ENCODE peak calls at places on chromosomes 4 and X, in four cellular contexts. One of them, this sample, is unnamed.

GRCh38 chrX:149829751-149830191 is 48.0 kb downstream of the MAGEA9 start:
- DNase-seq in tibial artery: no peak
- DNase-seq in choroid plexus epithelial cell: peak
- DNase-seq in fibroblast of lung: peak
- DNase-seq in this sample: peak

GRCh38 chr4:165361804-165362203 is 17.0 kb upstream of the CPE start:
- DNase-seq in choroid plexus epithelial cell: no peak
- DNase-seq in tibial artery: no peak
- DNase-seq in fibroblast of lung: no peak
- DNase-seq in this sample: no peak

GRCh38 chr4:77193511-77194236 is 36.7 kb downstream of the CCNG2 start:
- DNase-seq in fibroblast of lung: no peak
- DNase-seq in tibial artery: peak
- DNase-seq in choroid plexus epithelial cell: no peak
- DNase-seq in this sample: no peak

GRCh38 chr4:17584502-17585213 is 7.7 kb downstream of the LAP3 start:
- DNase-seq in tibial artery: no peak
- DNase-seq in fibroblast of lung: no peak
- DNase-seq in choroid plexus epithelial cell: no peak
- DNase-seq in this sample: no peak

GRCh38 chrX:67604979-67605703 is 61.3 kb downstream of the AR start:
- DNase-seq in choroid plexus epithelial cell: peak
- DNase-seq in tibial artery: no peak
- DNase-seq in fibroblast of lung: peak
- DNase-seq in this sample: peak

GRCh38 chr4:70583952-70584834 is 7.9 kb upstream of the AMBN start:
- DNase-seq in choroid plexus epithelial cell: no peak
- DNase-seq in tibial artery: no peak
- DNase-seq in fibroblast of lung: no peak
- DNase-seq in this sample: no peak

GRCh38 chrX:106281383-106281782 is 113.3 kb downstream of the PWWP3B start:
- DNase-seq in fibroblast of lung: no peak
- DNase-seq in choroid plexus epithelial cell: no peak
- DNase-seq in tibial artery: no peak
- DNase-seq in this sample: no peak

GRCh38 chr4:6668391-6668790 is 25.3 kb upstream of the S100P start:
- DNase-seq in tibial artery: no peak
- DNase-seq in choroid plexus epithelial cell: peak
- DNase-seq in fibroblast of lung: no peak
- DNase-seq in this sample: peak

GRCh38 chr4:143185253-143186107 is 763 bp downstream of the USP38 start:
- DNase-seq in choroid plexus epithelial cell: peak
- DNase-seq in fibroblast of lung: peak
- DNase-seq in tibial artery: peak
- DNase-seq in this sample: peak

GRCh38 chrX:123833387-123833786 is 26.5 kb upstream of the XIAP start:
- DNase-seq in fibroblast of lung: peak
- DNase-seq in choroid plexus epithelial cell: peak
- DNase-seq in tibial artery: peak
- DNase-seq in this sample: peak

GRCh38 chrX:77085372-77085771 is 361.8 kb upstream of the FGF16 start:
- DNase-seq in fibroblast of lung: no peak
- DNase-seq in choroid plexus epithelial cell: no peak
- DNase-seq in tibial artery: no peak
- DNase-seq in this sample: no peak

GRCh38 chrX:1592128-1592862 is 891 bp downstream of the AKAP17A start:
- DNase-seq in fibroblast of lung: peak
- DNase-seq in choroid plexus epithelial cell: peak
- DNase-seq in tibial artery: no peak
- DNase-seq in this sample: peak

GRCh38 chrX:153866302-153867019 is 19.5 kb downstream of the L1CAM start:
- DNase-seq in tibial artery: no peak
- DNase-seq in fibroblast of lung: no peak
- DNase-seq in choroid plexus epithelial cell: no peak
- DNase-seq in this sample: no peak

GRCh38 chr4:101264993-101265815 is 82.1 kb downstream of the PPP3CA start:
- DNase-seq in fibroblast of lung: no peak
- DNase-seq in choroid plexus epithelial cell: no peak
- DNase-seq in tibial artery: no peak
- DNase-seq in this sample: no peak

GRCh38 chrX:102835504-102836146 is 101.4 kb upstream of the RAB40AL start:
- DNase-seq in choroid plexus epithelial cell: peak
- DNase-seq in tibial artery: no peak
- DNase-seq in fibroblast of lung: peak
- DNase-seq in this sample: peak

GRCh38 chr4:664713-665231 is 9.3 kb downstream of the ATP5ME start:
- DNase-seq in choroid plexus epithelial cell: no peak
- DNase-seq in fibroblast of lung: no peak
- DNase-seq in tibial artery: no peak
- DNase-seq in this sample: no peak

GRCh38 chrX:124362761-124363160 is 16.4 kb downstream of the SH2D1A start:
- DNase-seq in fibroblast of lung: no peak
- DNase-seq in choroid plexus epithelial cell: no peak
- DNase-seq in tibial artery: no peak
- DNase-seq in this sample: no peak

GRCh38 chrX:115584715-115585114 is 23.7 kb downstream of the PLS3 start:
- DNase-seq in fibroblast of lung: peak
- DNase-seq in tibial artery: no peak
- DNase-seq in choroid plexus epithelial cell: peak
- DNase-seq in this sample: peak

GRCh38 chrX:10769165-10769564 is 148.8 kb upstream of the MID1 start:
- DNase-seq in choroid plexus epithelial cell: peak
- DNase-seq in fibroblast of lung: peak
- DNase-seq in tibial artery: no peak
- DNase-seq in this sample: peak

GRCh38 chr4:173503330-173504180 is 26.5 kb downstream of the HAND2 start:
- DNase-seq in choroid plexus epithelial cell: no peak
- DNase-seq in tibial artery: no peak
- DNase-seq in fibroblast of lung: no peak
- DNase-seq in this sample: no peak

GRCh38 chrX:3711331-3711917 is 2.0 kb downstream of the PRKX start:
- DNase-seq in fibroblast of lung: no peak
- DNase-seq in tibial artery: peak
- DNase-seq in choroid plexus epithelial cell: no peak
- DNase-seq in this sample: no peak

GRCh38 chr4:181796502-181796901 is 446.7 kb upstream of the TENM3 start:
- DNase-seq in fibroblast of lung: peak
- DNase-seq in tibial artery: no peak
- DNase-seq in choroid plexus epithelial cell: peak
- DNase-seq in this sample: peak

GRCh38 chr4:2962614-2963184 is 507 bp downstream of the NOP14 start:
- DNase-seq in choroid plexus epithelial cell: peak
- DNase-seq in tibial artery: no peak
- DNase-seq in fibroblast of lung: peak
- DNase-seq in this sample: peak

GRCh38 chrX:13023526-13024469 is 20.6 kb downstream of the FAM9C start:
- DNase-seq in fibroblast of lung: no peak
- DNase-seq in tibial artery: no peak
- DNase-seq in choroid plexus epithelial cell: no peak
- DNase-seq in this sample: no peak

GRCh38 chrX:101550825-101551767 is 749 bp downstream of the ARMCX1 start:
- DNase-seq in choroid plexus epithelial cell: peak
- DNase-seq in tibial artery: peak
- DNase-seq in fibroblast of lung: peak
- DNase-seq in this sample: peak

GRCh38 chrX:3393168-3393567 is 46.7 kb upstream of the MXRA5 start:
- DNase-seq in tibial artery: no peak
- DNase-seq in fibroblast of lung: no peak
- DNase-seq in choroid plexus epithelial cell: peak
- DNase-seq in this sample: no peak

GRCh38 chr4:16794816-16795445 is 103.5 kb downstream of the LDB2 start:
- DNase-seq in fibroblast of lung: peak
- DNase-seq in tibial artery: peak
- DNase-seq in choroid plexus epithelial cell: peak
- DNase-seq in this sample: peak

GRCh38 chr4:177079327-177079726 is 230.3 kb upstream of the NEIL3 start:
- DNase-seq in tibial artery: no peak
- DNase-seq in choroid plexus epithelial cell: no peak
- DNase-seq in fibroblast of lung: no peak
- DNase-seq in this sample: no peak

GRCh38 chrX:153381684-153382532 is 19.2 kb downstream of the PNMA6E start:
- DNase-seq in fibroblast of lung: peak
- DNase-seq in tibial artery: no peak
- DNase-seq in choroid plexus epithelial cell: peak
- DNase-seq in this sample: peak

GRCh38 chrX:47561653-47562151 is 697 bp downstream of the ARAF start:
- DNase-seq in tibial artery: no peak
- DNase-seq in choroid plexus epithelial cell: no peak
- DNase-seq in fibroblast of lung: no peak
- DNase-seq in this sample: no peak

GRCh38 chrX:18565727-18566126 is 106.2 kb downstream of the RS1 start:
- DNase-seq in fibroblast of lung: no peak
- DNase-seq in choroid plexus epithelial cell: no peak
- DNase-seq in tibial artery: no peak
- DNase-seq in this sample: no peak

GRCh38 chrX:78452356-78452755 is 124.9 kb upstream of the CYSLTR1 start:
- DNase-seq in tibial artery: no peak
- DNase-seq in fibroblast of lung: no peak
- DNase-seq in choroid plexus epithelial cell: no peak
- DNase-seq in this sample: peak

GRCh38 chr4:94442251-94442650 is 9.5 kb upstream of the PDLIM5 start:
- DNase-seq in fibroblast of lung: no peak
- DNase-seq in choroid plexus epithelial cell: no peak
- DNase-seq in tibial artery: no peak
- DNase-seq in this sample: no peak

GRCh38 chrX:48996969-48997368 is 5.1 kb downstream of the GRIPAP1 start:
- DNase-seq in tibial artery: no peak
- DNase-seq in choroid plexus epithelial cell: no peak
- DNase-seq in fibroblast of lung: no peak
- DNase-seq in this sample: no peak

GRCh38 chr4:10019521-10020051 is 1.7 kb downstream of the SLC2A9 start:
- DNase-seq in tibial artery: no peak
- DNase-seq in fibroblast of lung: no peak
- DNase-seq in choroid plexus epithelial cell: no peak
- DNase-seq in this sample: no peak

GRCh38 chrX:106481341-106481740 is 130.4 kb upstream of the RADX start:
- DNase-seq in fibroblast of lung: peak
- DNase-seq in tibial artery: peak
- DNase-seq in choroid plexus epithelial cell: peak
- DNase-seq in this sample: peak

GRCh38 chr4:158253350-158253980 is 43.2 kb downstream of the TMEM144 start:
- DNase-seq in tibial artery: peak
- DNase-seq in fibroblast of lung: peak
- DNase-seq in choroid plexus epithelial cell: peak
- DNase-seq in this sample: peak
- H3K4me3 ChIP-seq in tibial artery: no peak
- H3K4me3 ChIP-seq in fibroblast of lung: no peak
- H3K4me3 ChIP-seq in choroid plexus epithelial cell: no peak
- H3K4me3 ChIP-seq in this sample: no peak

DNA sequence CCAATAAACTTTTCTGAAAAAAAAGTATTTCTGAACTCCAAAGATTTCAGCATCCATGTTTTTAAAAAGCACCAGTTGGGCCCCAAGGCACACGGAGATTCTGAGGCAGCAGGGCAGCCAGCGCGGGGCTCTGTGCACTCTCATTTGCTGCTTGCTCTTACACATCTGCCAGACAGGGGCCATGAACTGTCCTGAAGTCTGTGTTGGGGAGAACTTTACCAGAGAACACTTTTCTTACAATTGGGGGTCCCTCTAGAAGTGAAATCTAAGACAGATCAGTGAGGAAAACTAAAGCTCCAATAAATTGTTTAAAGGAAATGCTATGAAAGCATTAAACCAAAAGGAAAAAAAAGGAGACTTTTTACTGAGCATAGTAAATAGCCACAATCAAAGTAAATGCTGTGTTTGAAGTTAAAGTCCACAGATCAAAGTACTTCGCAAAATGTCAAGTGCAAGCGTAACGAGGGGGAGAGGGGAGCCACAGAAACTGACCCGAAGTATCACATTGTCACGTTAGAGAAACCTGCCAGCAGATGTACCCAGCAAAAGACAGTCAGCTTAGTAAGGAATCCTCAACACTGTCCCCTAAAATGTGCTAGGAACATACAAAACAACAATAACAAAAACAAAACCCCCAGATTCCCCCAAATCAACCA is 37.8 kb downstream of the SORBS2 start:
- DNase-seq in fibroblast of lung: no peak
- DNase-seq in tibial artery: no peak
- DNase-seq in choroid plexus epithelial cell: no peak
- DNase-seq in this sample: no peak
- H3K4me3 ChIP-seq in fibroblast of lung: no peak
- H3K4me3 ChIP-seq in tibial artery: peak
- H3K4me3 ChIP-seq in choroid plexus epithelial cell: peak
- H3K4me3 ChIP-seq in this sample: peak

DNA sequence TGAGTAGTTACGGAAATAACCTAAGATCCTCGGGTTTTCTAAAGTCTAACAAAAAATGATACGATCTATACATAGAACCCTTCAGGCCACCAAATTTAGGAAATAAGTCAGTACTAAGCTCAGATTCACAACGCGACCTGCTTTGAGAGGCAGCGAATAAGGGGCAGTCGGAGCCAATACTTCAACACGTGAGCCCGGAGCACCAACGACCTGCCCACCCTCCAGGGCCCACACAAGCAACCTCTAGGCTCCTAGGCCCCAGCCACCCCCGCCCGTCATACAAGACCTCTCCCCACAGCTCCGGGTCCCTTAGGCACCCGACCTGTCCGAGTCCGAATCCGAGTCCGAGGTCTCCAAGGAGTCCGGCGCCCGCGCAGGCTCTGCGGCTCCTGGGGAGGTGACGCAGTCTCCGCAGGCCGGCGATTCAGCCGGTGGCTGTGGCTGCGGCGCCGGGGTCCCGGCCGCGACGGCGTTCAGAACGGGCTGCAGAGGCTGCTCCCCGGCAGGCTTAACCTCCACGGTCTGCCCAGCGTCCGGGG is 580 bp downstream of the NAF1 start:
- DNase-seq in tibial artery: peak
- DNase-seq in choroid plexus epithelial cell: peak
- DNase-seq in fibroblast of lung: peak
- DNase-seq in this sample: peak
- H3K4me3 ChIP-seq in tibial artery: peak
- H3K4me3 ChIP-seq in choroid plexus epithelial cell: peak
- H3K4me3 ChIP-seq in fibroblast of lung: peak
- H3K4me3 ChIP-seq in this sample: peak

DNA sequence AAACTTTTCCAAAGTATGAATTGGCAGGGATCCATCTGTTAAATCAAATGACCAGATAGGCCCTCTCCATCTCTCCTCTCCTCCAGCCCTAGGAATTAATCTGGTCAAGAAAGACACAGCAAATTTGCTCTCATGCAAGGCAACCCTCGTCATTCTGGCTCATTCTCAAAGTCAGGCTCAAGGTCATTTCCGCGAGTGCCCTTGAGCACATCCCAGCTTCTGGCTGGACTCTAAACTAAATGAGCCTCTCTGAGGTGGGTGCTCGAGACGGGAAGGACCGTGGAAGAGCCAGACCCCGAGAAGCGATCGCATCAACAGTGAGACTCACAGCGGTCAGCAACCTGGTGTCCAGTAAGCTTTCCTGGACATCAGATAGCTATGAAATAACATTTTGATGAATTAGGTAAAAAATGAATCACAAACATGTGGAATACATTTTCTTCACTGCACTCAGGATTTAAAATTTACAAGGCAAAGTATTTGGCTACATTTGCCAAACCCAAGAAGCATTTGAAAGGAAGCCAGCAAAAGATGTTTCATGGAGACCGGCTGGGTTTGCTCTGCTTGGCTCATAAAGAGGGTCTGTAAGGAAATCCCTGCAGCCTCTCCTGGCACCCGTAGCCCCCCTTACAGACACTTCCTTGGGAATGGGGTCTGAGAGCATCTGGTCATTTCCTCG is 121.0 kb downstream of the ENPP6 start:
- DNase-seq in choroid plexus epithelial cell: peak
- DNase-seq in tibial artery: no peak
- DNase-seq in fibroblast of lung: peak
- DNase-seq in this sample: no peak
- H3K4me3 ChIP-seq in choroid plexus epithelial cell: no peak
- H3K4me3 ChIP-seq in tibial artery: peak
- H3K4me3 ChIP-seq in fibroblast of lung: no peak
- H3K4me3 ChIP-seq in this sample: no peak